ENCODE peak calls at places on chromosomes 6 and 20, in eight cellular contexts. S is stimulated activated CD8-positive, alpha-beta memory T cell treated with anti-CD3 and anti-CD28 coated beads, Interleukin-4, amount 100 ng/mL, for 4 hours; H is transverse colon; L is adrenal gland; K is ACHN; M is neural progenitor cell; I is NCI-H1417; E is ascending aorta. W is an unnamed sample.
A peak's percentile ranks its signal among the peaks of the same experiment; 100 is the strongest.

GRCh38 chr6:49327575-49327974 is 135.5 kb downstream of the MMUT start:
- DNase-seq in S (no peak), H (no peak), L (no peak), K (no peak), M (no peak), I (no peak), E (no peak), W (no peak)

GRCh38 chr20:3311623-3312022 is 72.6 kb upstream of the SLC4A11 start:
- DNase-seq in S (no peak), H (no peak), L (no peak), K (no peak), M (no peak), I (no peak), E (no peak), W (peak; percentile 19)

GRCh38 chr20:1660263-1660662 is 2.7 kb upstream of the SIRPG start:
- DNase-seq in S (no peak), H (no peak), L (no peak), K (no peak), M (no peak), I (no peak), E (no peak), W (no peak)

GRCh38 chr6:3796396-3796795 is 44.9 kb upstream of the PXDC1 start:
- DNase-seq in S (no peak), H (no peak), L (peak; percentile 29), K (no peak), M (no peak), I (peak; percentile 26), E (no peak), W (no peak)

GRCh38 chr6:22470454-22471368 is 98.7 kb upstream of the HDGFL1 start:
- DNase-seq in S (no peak), H (peak; percentile 46), L (peak; percentile 35), K (no peak), M (peak; percentile 33), I (peak; percentile 71), E (no peak), W (no peak)

GRCh38 chr6:165906-166305 is 126.4 kb upstream of the DUSP22 start:
- DNase-seq in S (no peak), H (no peak), L (no peak), K (no peak), M (no peak), I (no peak), E (no peak), W (no peak)

GRCh38 chr6:7621761-7622160 is 31.8 kb downstream of the SNRNP48 start:
- DNase-seq in S (no peak), H (no peak), L (no peak), K (no peak), M (no peak), I (no peak), E (no peak), W (no peak)

GRCh38 chr6:76682842-76683241 is 610.4 kb upstream of the IMPG1 start:
- DNase-seq in S (no peak), H (no peak), L (no peak), K (peak; percentile 25), M (peak; percentile 13), I (peak; percentile 36), E (no peak), W (peak; percentile 16)

GRCh38 chr6:108811490-108811889 is 36.7 kb upstream of the ARMC2 start:
- DNase-seq in S (no peak), H (no peak), L (no peak), K (no peak), M (no peak), I (no peak), E (no peak), W (no peak)

GRCh38 chr6:132648356-132648755 is 10.6 kb downstream of the TAAR1 start:
- DNase-seq in S (no peak), H (no peak), L (no peak), K (no peak), M (no peak), I (peak; percentile 80), E (no peak), W (peak; percentile 61)

GRCh38 chr20:25540273-25540672 is 45.1 kb downstream of the NINL start:
- DNase-seq in S (no peak), H (no peak), L (peak; percentile 59), K (peak; percentile 34), M (peak; percentile 65), I (no peak), E (no peak), W (peak; percentile 19)

GRCh38 chr20:17685168-17685567 is 3.1 kb upstream of the RRBP1 start:
- DNase-seq in S (no peak), H (no peak), L (no peak), K (no peak), M (no peak), I (peak; percentile 38), E (no peak), W (no peak)

GRCh38 chr20:18727032-18727508 is 86.5 kb upstream of the SCP2D1 start:
- DNase-seq in S (no peak), H (peak; percentile 23), L (no peak), K (no peak), M (no peak), I (peak; percentile 5), E (no peak), W (no peak)

GRCh38 chr6:14431375-14432330 is 314.1 kb downstream of the CD83 start:
- DNase-seq in S (no peak), H (no peak), L (no peak), K (no peak), M (no peak), I (no peak), E (no peak), W (no peak)

GRCh38 chr6:132964868-132965382 is 150.6 kb downstream of the RPS12 start:
- DNase-seq in S (no peak), H (no peak), L (no peak), K (no peak), M (no peak), I (peak; percentile 67), E (no peak), W (no peak)

W was measured in NB4.